ENCODE peak calls at places on chromosomes 11 and 22, in eight cellular contexts. S, X, D, I, E, N, R and O are unnamed samples. For H3K36me3, the result is how much of the 10 kb centered on the place peaks cover.

GRCh38 chr11:12172493-12173013 is 62.2 kb downstream of the MICAL2 start:
- DNase-seq in S (no peak), X (no peak), D (no peak), I (no peak), E (no peak), N (no peak), R (no peak), O (no peak)

GRCh38 chr11:102288745-102289083 is 28.6 kb upstream of the BIRC3 start:
- DNase-seq in S (no peak), X (no peak), D (no peak), I (no peak), E (no peak), N (no peak), R (no peak), O (no peak)

GRCh38 chr11:120028181-120028935 is 109.6 kb downstream of the TRIM29 start:
- DNase-seq in S (no peak), X (no peak), D (no peak), I (no peak), E (no peak), N (peak), R (no peak), O (no peak)

GRCh38 chr11:13135385-13136271 is 126.5 kb downstream of the RASSF10 start:
- DNase-seq in S (peak), X (peak), D (no peak), I (no peak), E (peak), N (no peak), R (no peak), O (no peak)

GRCh38 chr11:122746050-122746478 is 90.5 kb downstream of the UBASH3B start:
- DNase-seq in S (no peak), X (no peak), D (no peak), I (no peak), E (no peak), N (no peak), R (no peak), O (no peak)

GRCh38 chr22:49693848-49694247 is 133.8 kb downstream of the BRD1 start:
- DNase-seq in S (no peak), X (no peak), D (no peak), I (no peak), E (no peak), N (peak), R (no peak), O (no peak)

GRCh38 chr11:87972133-87972532 is 203.1 kb downstream of the RAB38 start:
- DNase-seq in S (no peak), X (no peak), D (no peak), I (no peak), E (no peak), N (no peak), R (no peak), O (no peak)

GRCh38 chr22:50738649-50739227 is 734 bp downstream of the ACR start:
- DNase-seq in S (no peak), X (no peak), D (no peak), I (no peak), E (no peak), N (no peak), R (no peak), O (no peak)

GRCh38 chr11:120108154-120108784 is 29.6 kb downstream of the TRIM29 start:
- DNase-seq in S (peak), X (peak), D (peak), I (peak), E (peak), N (peak), R (peak), O (peak)

GRCh38 chr11:8285228-8285627 is 21.6 kb upstream of the LMO1 start:
- DNase-seq in S (no peak), X (no peak), D (no peak), I (no peak), E (no peak), N (peak), R (no peak), O (no peak)

GRCh38 chr22:32862936-32863661 is 61.6 kb downstream of the TIMP3 start:
- DNase-seq in S (no peak), X (no peak), D (no peak), I (no peak), E (no peak), N (no peak), R (no peak), O (no peak)

GRCh38 chr11:45102810-45103621 is 43.4 kb upstream of the PRDM11 start:
- DNase-seq in S (peak), X (peak), D (peak), I (peak), E (peak), N (peak), R (no peak), O (peak)

GRCh38 chr11:112113539-112114457 is 27.1 kb downstream of the SDHD start:
- DNase-seq in S (peak), X (peak), D (no peak), I (no peak), E (peak), N (no peak), R (no peak), O (no peak)

GRCh38 chr22:35437038-35437437 is 37.1 kb downstream of the MCM5 start:
- DNase-seq in S (no peak), X (no peak), D (no peak), I (no peak), E (no peak), N (peak), R (no peak), O (no peak)

GRCh38 chr11:46249103-46249942 is 28.1 kb upstream of the CREB3L1 start:
- DNase-seq in S (peak), X (peak), D (no peak), I (no peak), E (no peak), N (no peak), R (no peak), O (no peak)

GRCh38 chr22:21889251-21889990 is 22.0 kb upstream of the MAPK1 start:
- DNase-seq in S (no peak), X (no peak), D (no peak), I (no peak), E (no peak), N (no peak), R (no peak), O (no peak)

GRCh38 chr22:48960576-48960975 is 867.1 kb downstream of the BRD1 start:
- DNase-seq in S (no peak), X (no peak), D (no peak), I (no peak), E (no peak), N (no peak), R (no peak), O (no peak)

GRCh38 chr22:29190915-29191314 is 14.8 kb upstream of the EMID1 start:
- DNase-seq in S (no peak), X (peak), D (no peak), I (no peak), E (no peak), N (no peak), R (no peak), O (no peak)

GRCh38 chr11:75839851-75840250 is 24.8 kb downstream of the UVRAG start:
- DNase-seq in S (no peak), X (peak), D (no peak), I (no peak), E (no peak), N (no peak), R (no peak), O (no peak)

GRCh38 chr11:88414385-88414861 is 76.9 kb upstream of the CTSC start:
- DNase-seq in S (no peak), X (peak), D (no peak), I (peak), E (no peak), N (no peak), R (peak), O (peak)

GRCh38 chr11:94922675-94923347 is 50.5 kb downstream of the CWC15 start:
- DNase-seq in S (no peak), X (no peak), D (no peak), I (no peak), E (no peak), N (no peak), R (no peak), O (no peak)

GRCh38 chr22:41369089-41369745 is 12.5 kb upstream of the TEF start:
- DNase-seq in S (no peak), X (no peak), D (no peak), I (no peak), E (no peak), N (no peak), R (no peak), O (no peak)

GRCh38 chr11:20162340-20162739 is 2.1 kb upstream of the DBX1 start:
- DNase-seq in S (no peak), X (no peak), D (no peak), I (no peak), E (no peak), N (no peak), R (no peak), O (no peak)

GRCh38 chr11:7651140-7651551 is 22.2 kb downstream of the CYB5R2 start:
- DNase-seq in S (no peak), X (no peak), D (no peak), I (no peak), E (no peak), N (no peak), R (no peak), O (no peak)

GRCh38 chr22:30893434-30894370 is 74.9 kb downstream of the MORC2 start:
- DNase-seq in S (no peak), X (no peak), D (no peak), I (no peak), E (no peak), N (peak), R (no peak), O (no peak)

GRCh38 chr11:80109031-80109430 is 668.2 kb upstream of the TENM4 start:
- DNase-seq in S (no peak), X (no peak), D (no peak), I (no peak), E (no peak), N (no peak), R (no peak), O (no peak)

GRCh38 chr11:45026835-45027234 is 76.2 kb upstream of the TP53I11 start:
- DNase-seq in S (no peak), X (no peak), D (peak), I (no peak), E (no peak), N (no peak), R (no peak), O (no peak)

GRCh38 chr22:48942698-48943566 is 884.7 kb downstream of the BRD1 start:
- DNase-seq in S (no peak), X (no peak), D (no peak), I (no peak), E (no peak), N (peak), R (no peak), O (no peak)

GRCh38 chr11:112762686-112763048 is 198.6 kb upstream of the NCAM1 start:
- DNase-seq in S (no peak), X (no peak), D (no peak), I (no peak), E (no peak), N (no peak), R (no peak), O (no peak)

GRCh38 chr11:1156506-1157340 is 1.0 kb upstream of the MUC5AC start:
- DNase-seq in S (no peak), X (no peak), D (no peak), I (no peak), E (no peak), N (no peak), R (no peak), O (no peak)

GRCh38 chr22:39966522-39966921 is 6.3 kb downstream of the TMA7B start:
- DNase-seq in S (no peak), X (peak), D (no peak), I (no peak), E (no peak), N (no peak), R (no peak), O (no peak)
- H3K36me3 ChIP-seq in S (under half), X (under half), D (under half), I (under half), E (under half), N (under half), R (under half), O (under half)

DNA sequence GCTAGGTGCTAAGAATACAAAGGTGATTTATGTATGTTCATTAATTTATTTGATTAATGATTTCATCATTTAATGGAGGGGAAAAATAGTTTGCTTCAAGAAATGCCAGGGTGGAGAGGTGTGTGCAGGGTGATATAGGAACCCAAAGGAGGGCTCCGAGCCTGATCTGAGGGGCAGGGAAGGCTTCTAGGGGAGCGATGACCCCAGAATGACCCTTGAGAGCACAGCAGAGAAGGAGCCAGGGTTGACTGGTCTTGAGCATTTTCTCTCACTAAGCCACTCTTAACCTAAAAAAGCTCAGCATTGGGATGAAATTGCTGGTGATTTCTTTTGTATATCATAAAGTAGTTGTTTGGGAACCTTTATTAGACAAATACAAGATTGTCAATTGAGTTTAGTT is 35.1 kb downstream of the HIPK3 start:
- DNase-seq in S (no peak), X (no peak), D (no peak), I (no peak), E (no peak), N (no peak), R (no peak), O (no peak)
- H3K36me3 ChIP-seq in S (under half), X (under half), D (under half), I (under half), E (under half), N (under half), R (under half), O (under half)

GRCh38 chr22:17592201-17592600 is 28.9 kb downstream of the SLC25A18 start:
- DNase-seq in S (no peak), X (no peak), D (no peak), I (no peak), E (no peak), N (no peak), R (no peak), O (no peak)
- H3K36me3 ChIP-seq in S (half or more), X (under half), D (under half), I (under half), E (under half), N (under half), R (half or more), O (under half)

GRCh38 chr11:10764412-10764811 is 13.4 kb downstream of the CTR9 start:
- DNase-seq in S (no peak), X (no peak), D (no peak), I (no peak), E (no peak), N (no peak), R (no peak), O (no peak)
- H3K36me3 ChIP-seq in S (half or more), X (half or more), D (half or more), I (under half), E (under half), N (under half), R (half or more), O (under half)

GRCh38 chr11:116502641-116503061 is 270.1 kb downstream of the BUD13 start:
- DNase-seq in S (no peak), X (no peak), D (peak), I (no peak), E (no peak), N (peak), R (no peak), O (no peak)
- H3K36me3 ChIP-seq in S (under half), X (under half), D (under half), I (under half), E (under half), N (under half), R (under half), O (under half)

GRCh38 chr11:65964906-65965305 is 3.4 kb downstream of the SART1 start:
- DNase-seq in S (no peak), X (no peak), D (no peak), I (no peak), E (no peak), N (no peak), R (no peak), O (no peak)

GRCh38 chr11:65965986-65966762 is 4.6 kb downstream of the SART1 start:
- DNase-seq in S (no peak), X (no peak), D (no peak), I (no peak), E (no peak), N (no peak), R (no peak), O (no peak)

GRCh38 chr11:65968600-65969482 is 7.3 kb downstream of the SART1 start:
- DNase-seq in S (no peak), X (no peak), D (no peak), I (no peak), E (no peak), N (no peak), R (no peak), O (no peak)

GRCh38 chr11:65972116-65972515 is 10.6 kb downstream of the SART1 start:
- DNase-seq in S (no peak), X (no peak), D (no peak), I (no peak), E (no peak), N (no peak), R (no peak), O (no peak)

DNA sequence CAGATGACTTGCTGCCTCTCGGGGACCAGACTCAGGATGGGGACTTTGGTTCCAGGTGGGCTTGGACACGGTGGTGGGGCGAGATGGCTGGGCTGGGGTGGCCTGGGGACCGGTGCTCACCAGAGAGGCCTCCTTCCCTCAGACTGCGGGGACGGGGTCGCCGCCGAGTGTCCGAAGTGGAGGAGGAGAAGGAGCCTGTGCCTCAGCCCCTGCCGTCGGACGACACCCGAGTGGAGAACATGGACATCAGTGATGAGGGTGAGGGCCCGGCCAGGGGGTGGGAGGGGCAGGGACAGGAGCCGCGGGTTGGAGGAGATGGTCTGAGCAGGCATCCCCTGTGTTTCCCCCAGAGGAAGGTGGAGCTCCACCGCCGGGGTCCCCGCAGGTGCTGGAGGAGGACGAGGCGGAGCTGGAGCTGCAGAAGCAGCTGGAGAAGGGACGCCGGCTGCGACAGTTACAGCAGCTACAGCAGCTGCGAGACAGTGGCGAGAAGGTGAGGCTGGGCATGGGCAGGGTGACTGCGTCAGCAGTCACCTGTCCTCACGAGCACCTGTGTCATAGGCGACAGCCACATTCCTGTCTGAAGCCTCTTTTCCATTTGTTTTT is 5.9 kb downstream of the SART1 start:
- DNase-seq in S (no peak), X (no peak), D (no peak), I (no peak), E (no peak), N (no peak), R (no peak), O (no peak)
- H3K36me3 ChIP-seq in S (half or more), X (under half), D (under half), I (under half), E (under half), N (under half), R (half or more), O (half or more)

DNA sequence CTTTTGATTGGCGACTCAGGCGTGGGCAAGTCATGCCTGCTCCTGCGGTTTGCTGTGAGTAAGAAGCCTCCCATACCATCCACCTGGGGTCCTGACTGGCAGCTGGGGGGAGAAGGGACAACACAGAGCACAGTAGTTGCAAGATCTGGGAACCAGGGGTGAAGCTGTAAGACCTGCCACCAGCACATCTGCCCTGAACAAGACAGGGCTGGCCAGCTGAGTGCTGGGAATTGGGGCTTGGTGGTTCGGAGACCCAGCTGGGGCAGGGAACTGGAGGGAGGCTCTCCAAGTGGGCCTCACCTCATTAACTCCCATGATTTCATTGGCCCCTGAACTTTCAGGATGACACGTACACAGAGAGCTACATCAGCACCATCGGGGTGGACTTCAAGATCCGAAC is 3.4 kb downstream of the RAB1B start:
- DNase-seq in S (no peak), X (no peak), D (no peak), I (no peak), E (no peak), N (no peak), R (no peak), O (no peak)
- H3K36me3 ChIP-seq in S (half or more), X (under half), D (under half), I (under half), E (under half), N (under half), R (half or more), O (half or more)

DNA sequence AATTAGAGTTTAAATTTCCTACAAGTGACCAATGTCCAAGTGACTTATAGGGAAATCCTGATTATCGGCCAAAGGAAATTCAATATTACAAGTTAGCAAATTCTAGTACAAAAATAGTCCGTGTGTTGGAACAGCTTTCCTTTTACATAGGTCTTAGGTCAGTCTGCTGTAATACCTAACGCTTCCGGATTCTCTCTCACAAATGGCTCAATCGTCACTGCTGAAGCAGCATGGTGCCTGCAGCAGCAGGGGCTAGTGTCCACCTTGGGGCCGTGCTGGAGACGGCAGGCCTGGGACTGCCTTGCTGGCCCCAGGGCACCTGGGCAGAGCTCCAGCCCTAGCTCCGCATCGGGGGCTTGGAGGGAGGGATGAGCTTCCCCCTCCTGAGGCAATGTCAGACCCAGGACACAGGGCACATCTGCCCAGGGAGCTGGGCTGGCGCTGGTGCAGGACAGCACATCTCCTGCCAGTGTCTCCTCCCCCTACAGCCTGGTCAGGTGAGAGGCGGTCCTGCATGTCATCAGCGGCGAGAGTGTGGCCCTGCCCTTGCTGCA is 39.4 kb upstream of the CLTCL1 start:
- DNase-seq in S (no peak), X (no peak), D (no peak), I (no peak), E (no peak), N (no peak), R (no peak), O (no peak)
- H3K36me3 ChIP-seq in S (half or more), X (under half), D (half or more), I (under half), E (under half), N (under half), R (half or more), O (under half)